ENCODE peak calls at places on chromosomes 16 and 17, in seven cellular contexts. One of them, this sample, is unnamed.

GRCh38 chr17:59365383-59365981 is 34.0 kb downstream of the YPEL2 start:
- DNase-seq in KG1: no peak
- DNase-seq in HepG2: peak; percentile 52
- DNase-seq in skeletal muscle cell: no peak
- DNase-seq in activated gamma-delta T cell treated with anti-CD3 and anti-CD28 coated beads, Interleukin-2, amount 50 U/mL, for 16 hours: no peak
- DNase-seq in fibroblast of the conjunctiva: no peak
- DNase-seq in cardiac muscle cell: peak; percentile 88
- DNase-seq in this sample: no peak

GRCh38 chr16:18948372-18949020 is 22.3 kb upstream of the SMG1 start:
- DNase-seq in cardiac muscle cell: no peak
- DNase-seq in HepG2: no peak
- DNase-seq in activated gamma-delta T cell treated with anti-CD3 and anti-CD28 coated beads, Interleukin-2, amount 50 U/mL, for 16 hours: no peak
- DNase-seq in KG1: no peak
- DNase-seq in fibroblast of the conjunctiva: no peak
- DNase-seq in skeletal muscle cell: no peak
- DNase-seq in this sample: no peak

GRCh38 chr16:87681990-87682570 is 79.8 kb downstream of the JPH3 start:
- DNase-seq in fibroblast of the conjunctiva: peak; percentile 9
- DNase-seq in activated gamma-delta T cell treated with anti-CD3 and anti-CD28 coated beads, Interleukin-2, amount 50 U/mL, for 16 hours: no peak
- DNase-seq in skeletal muscle cell: peak; percentile 36
- DNase-seq in cardiac muscle cell: no peak
- DNase-seq in KG1: no peak
- DNase-seq in HepG2: peak; percentile 42
- DNase-seq in this sample: no peak

GRCh38 chr17:77124192-77124908 is 16.4 kb upstream of the SEC14L1 start:
- DNase-seq in KG1: no peak
- DNase-seq in HepG2: no peak
- DNase-seq in activated gamma-delta T cell treated with anti-CD3 and anti-CD28 coated beads, Interleukin-2, amount 50 U/mL, for 16 hours: no peak
- DNase-seq in cardiac muscle cell: no peak
- DNase-seq in fibroblast of the conjunctiva: no peak
- DNase-seq in skeletal muscle cell: peak; percentile 61
- DNase-seq in this sample: no peak

GRCh38 chr16:2512920-2513404 is 790 bp upstream of the ATP6V0C start:
- DNase-seq in KG1: no peak
- DNase-seq in skeletal muscle cell: no peak
- DNase-seq in cardiac muscle cell: no peak
- DNase-seq in HepG2: no peak
- DNase-seq in activated gamma-delta T cell treated with anti-CD3 and anti-CD28 coated beads, Interleukin-2, amount 50 U/mL, for 16 hours: no peak
- DNase-seq in fibroblast of the conjunctiva: no peak
- DNase-seq in this sample: no peak

GRCh38 chr17:77107506-77108433 is 33.0 kb upstream of the SEC14L1 start:
- DNase-seq in fibroblast of the conjunctiva: no peak
- DNase-seq in KG1: no peak
- DNase-seq in activated gamma-delta T cell treated with anti-CD3 and anti-CD28 coated beads, Interleukin-2, amount 50 U/mL, for 16 hours: peak; percentile 60
- DNase-seq in skeletal muscle cell: no peak
- DNase-seq in cardiac muscle cell: no peak
- DNase-seq in HepG2: no peak
- DNase-seq in this sample: no peak

GRCh38 chr17:79859676-79860615 is 20.7 kb upstream of the CBX4 start:
- DNase-seq in cardiac muscle cell: no peak
- DNase-seq in skeletal muscle cell: no peak
- DNase-seq in KG1: no peak
- DNase-seq in HepG2: no peak
- DNase-seq in activated gamma-delta T cell treated with anti-CD3 and anti-CD28 coated beads, Interleukin-2, amount 50 U/mL, for 16 hours: no peak
- DNase-seq in fibroblast of the conjunctiva: no peak
- DNase-seq in this sample: no peak

GRCh38 chr17:66865151-66865550 is 30.2 kb downstream of the CACNG5 start:
- DNase-seq in cardiac muscle cell: no peak
- DNase-seq in fibroblast of the conjunctiva: peak; percentile 3
- DNase-seq in skeletal muscle cell: no peak
- DNase-seq in KG1: no peak
- DNase-seq in HepG2: no peak
- DNase-seq in activated gamma-delta T cell treated with anti-CD3 and anti-CD28 coated beads, Interleukin-2, amount 50 U/mL, for 16 hours: no peak
- DNase-seq in this sample: no peak

GRCh38 chr17:54408741-54409140 is 491.9 kb upstream of the TOM1L1 start:
- DNase-seq in fibroblast of the conjunctiva: no peak
- DNase-seq in skeletal muscle cell: no peak
- DNase-seq in cardiac muscle cell: no peak
- DNase-seq in HepG2: no peak
- DNase-seq in activated gamma-delta T cell treated with anti-CD3 and anti-CD28 coated beads, Interleukin-2, amount 50 U/mL, for 16 hours: no peak
- DNase-seq in KG1: no peak
- DNase-seq in this sample: no peak

GRCh38 chr17:44829558-44830358 is at the start of gene GJC1:
- DNase-seq in skeletal muscle cell: no peak
- DNase-seq in cardiac muscle cell: peak; percentile 61
- DNase-seq in KG1: peak; percentile 16
- DNase-seq in fibroblast of the conjunctiva: no peak
- DNase-seq in HepG2: no peak
- DNase-seq in activated gamma-delta T cell treated with anti-CD3 and anti-CD28 coated beads, Interleukin-2, amount 50 U/mL, for 16 hours: no peak
- DNase-seq in this sample: no peak

GRCh38 chr16:16127469-16128116 is 95.7 kb downstream of the ABCC6 start:
- DNase-seq in activated gamma-delta T cell treated with anti-CD3 and anti-CD28 coated beads, Interleukin-2, amount 50 U/mL, for 16 hours: peak; percentile 51
- DNase-seq in fibroblast of the conjunctiva: peak; percentile 53
- DNase-seq in KG1: peak; percentile 57
- DNase-seq in cardiac muscle cell: peak; percentile 83
- DNase-seq in HepG2: peak; percentile 72
- DNase-seq in skeletal muscle cell: peak; percentile 25
- DNase-seq in this sample: peak; percentile 69

GRCh38 chr17:58391302-58391984 is 25.9 kb downstream of the RNF43 start:
- DNase-seq in HepG2: peak; percentile 100
- DNase-seq in fibroblast of the conjunctiva: no peak
- DNase-seq in KG1: no peak
- DNase-seq in skeletal muscle cell: no peak
- DNase-seq in activated gamma-delta T cell treated with anti-CD3 and anti-CD28 coated beads, Interleukin-2, amount 50 U/mL, for 16 hours: no peak
- DNase-seq in cardiac muscle cell: peak; percentile 89
- DNase-seq in this sample: peak; percentile 14

GRCh38 chr16:8885674-8886592 is 3.8 kb downstream of the LITAFD start:
- DNase-seq in fibroblast of the conjunctiva: no peak
- DNase-seq in cardiac muscle cell: peak; percentile 52
- DNase-seq in skeletal muscle cell: no peak
- DNase-seq in activated gamma-delta T cell treated with anti-CD3 and anti-CD28 coated beads, Interleukin-2, amount 50 U/mL, for 16 hours: no peak
- DNase-seq in KG1: no peak
- DNase-seq in HepG2: peak; percentile 46
- DNase-seq in this sample: no peak

GRCh38 chr17:45090711-45091110 is 29.6 kb downstream of the NMT1 start:
- DNase-seq in fibroblast of the conjunctiva: no peak
- DNase-seq in KG1: no peak
- DNase-seq in activated gamma-delta T cell treated with anti-CD3 and anti-CD28 coated beads, Interleukin-2, amount 50 U/mL, for 16 hours: no peak
- DNase-seq in cardiac muscle cell: no peak
- DNase-seq in skeletal muscle cell: no peak
- DNase-seq in HepG2: no peak
- DNase-seq in this sample: no peak

GRCh38 chr16:88299751-88300462 is 82.9 kb upstream of the ZNF469 start:
- DNase-seq in fibroblast of the conjunctiva: no peak
- DNase-seq in KG1: no peak
- DNase-seq in skeletal muscle cell: no peak
- DNase-seq in HepG2: no peak
- DNase-seq in cardiac muscle cell: no peak
- DNase-seq in activated gamma-delta T cell treated with anti-CD3 and anti-CD28 coated beads, Interleukin-2, amount 50 U/mL, for 16 hours: no peak
- DNase-seq in this sample: no peak

GRCh38 chr17:80265205-80266068 is 4.8 kb downstream of the RNF213 start:
- DNase-seq in cardiac muscle cell: no peak
- DNase-seq in HepG2: no peak
- DNase-seq in KG1: no peak
- DNase-seq in skeletal muscle cell: no peak
- DNase-seq in fibroblast of the conjunctiva: no peak
- DNase-seq in activated gamma-delta T cell treated with anti-CD3 and anti-CD28 coated beads, Interleukin-2, amount 50 U/mL, for 16 hours: peak; percentile 73
- DNase-seq in this sample: no peak

GRCh38 chr17:42944211-42944610 is 20.0 kb downstream of the AARSD1 start:
- DNase-seq in KG1: no peak
- DNase-seq in fibroblast of the conjunctiva: no peak
- DNase-seq in activated gamma-delta T cell treated with anti-CD3 and anti-CD28 coated beads, Interleukin-2, amount 50 U/mL, for 16 hours: no peak
- DNase-seq in skeletal muscle cell: no peak
- DNase-seq in cardiac muscle cell: no peak
- DNase-seq in HepG2: no peak
- DNase-seq in this sample: no peak

GRCh38 chr17:17729620-17730249 is 48.5 kb downstream of the RAI1 start:
- DNase-seq in activated gamma-delta T cell treated with anti-CD3 and anti-CD28 coated beads, Interleukin-2, amount 50 U/mL, for 16 hours: peak; percentile 37
- DNase-seq in HepG2: peak; percentile 30
- DNase-seq in KG1: no peak
- DNase-seq in fibroblast of the conjunctiva: no peak
- DNase-seq in cardiac muscle cell: peak; percentile 45
- DNase-seq in skeletal muscle cell: no peak
- DNase-seq in this sample: no peak

GRCh38 chr16:19771796-19772195 is 53.7 kb downstream of the IQCK start:
- DNase-seq in activated gamma-delta T cell treated with anti-CD3 and anti-CD28 coated beads, Interleukin-2, amount 50 U/mL, for 16 hours: no peak
- DNase-seq in skeletal muscle cell: peak; percentile 8
- DNase-seq in HepG2: no peak
- DNase-seq in KG1: no peak
- DNase-seq in cardiac muscle cell: no peak
- DNase-seq in fibroblast of the conjunctiva: no peak
- DNase-seq in this sample: no peak

GRCh38 chr16:89420204-89420603 is 70.2 kb downstream of the ANKRD11 start:
- DNase-seq in KG1: no peak
- DNase-seq in HepG2: no peak
- DNase-seq in fibroblast of the conjunctiva: no peak
- DNase-seq in activated gamma-delta T cell treated with anti-CD3 and anti-CD28 coated beads, Interleukin-2, amount 50 U/mL, for 16 hours: no peak
- DNase-seq in cardiac muscle cell: no peak
- DNase-seq in skeletal muscle cell: no peak
- DNase-seq in this sample: no peak

GRCh38 chr17:79811036-79811887 is 14.4 kb upstream of the CBX8 start:
- DNase-seq in activated gamma-delta T cell treated with anti-CD3 and anti-CD28 coated beads, Interleukin-2, amount 50 U/mL, for 16 hours: no peak
- DNase-seq in HepG2: peak; percentile 64
- DNase-seq in skeletal muscle cell: no peak
- DNase-seq in fibroblast of the conjunctiva: no peak
- DNase-seq in KG1: no peak
- DNase-seq in cardiac muscle cell: peak; percentile 80
- DNase-seq in this sample: no peak

GRCh38 chr16:48489376-48489775 is 104.2 kb upstream of the SIAH1 start:
- DNase-seq in fibroblast of the conjunctiva: no peak
- DNase-seq in cardiac muscle cell: no peak
- DNase-seq in HepG2: no peak
- DNase-seq in activated gamma-delta T cell treated with anti-CD3 and anti-CD28 coated beads, Interleukin-2, amount 50 U/mL, for 16 hours: no peak
- DNase-seq in KG1: no peak
- DNase-seq in skeletal muscle cell: no peak
- DNase-seq in this sample: no peak

GRCh38 chr17:48567209-48567608 is 10.9 kb downstream of the HOXB4 start:
- DNase-seq in cardiac muscle cell: no peak
- DNase-seq in skeletal muscle cell: no peak
- DNase-seq in fibroblast of the conjunctiva: no peak
- DNase-seq in KG1: no peak
- DNase-seq in HepG2: no peak
- DNase-seq in activated gamma-delta T cell treated with anti-CD3 and anti-CD28 coated beads, Interleukin-2, amount 50 U/mL, for 16 hours: no peak
- DNase-seq in this sample: no peak

GRCh38 chr16:86249631-86250030 is 260.7 kb upstream of the FOXF1 start:
- DNase-seq in activated gamma-delta T cell treated with anti-CD3 and anti-CD28 coated beads, Interleukin-2, amount 50 U/mL, for 16 hours: no peak
- DNase-seq in HepG2: no peak
- DNase-seq in KG1: no peak
- DNase-seq in cardiac muscle cell: no peak
- DNase-seq in skeletal muscle cell: no peak
- DNase-seq in fibroblast of the conjunctiva: no peak
- DNase-seq in this sample: no peak

GRCh38 chr16:70760221-70760620 is 40.7 kb downstream of the VAC14 start:
- DNase-seq in activated gamma-delta T cell treated with anti-CD3 and anti-CD28 coated beads, Interleukin-2, amount 50 U/mL, for 16 hours: no peak
- DNase-seq in cardiac muscle cell: no peak
- DNase-seq in HepG2: no peak
- DNase-seq in fibroblast of the conjunctiva: no peak
- DNase-seq in KG1: no peak
- DNase-seq in skeletal muscle cell: no peak
- DNase-seq in this sample: no peak

GRCh38 chr16:22386976-22387375 is 12.6 kb upstream of the CDR2 start:
- DNase-seq in KG1: no peak
- DNase-seq in HepG2: no peak
- DNase-seq in cardiac muscle cell: no peak
- DNase-seq in activated gamma-delta T cell treated with anti-CD3 and anti-CD28 coated beads, Interleukin-2, amount 50 U/mL, for 16 hours: no peak
- DNase-seq in fibroblast of the conjunctiva: peak; percentile 63
- DNase-seq in skeletal muscle cell: peak; percentile 69
- DNase-seq in this sample: no peak

GRCh38 chr17:17080781-17081180 is 38.5 kb downstream of the MPRIP start:
- DNase-seq in activated gamma-delta T cell treated with anti-CD3 and anti-CD28 coated beads, Interleukin-2, amount 50 U/mL, for 16 hours: no peak
- DNase-seq in cardiac muscle cell: no peak
- DNase-seq in KG1: no peak
- DNase-seq in HepG2: no peak
- DNase-seq in fibroblast of the conjunctiva: no peak
- DNase-seq in skeletal muscle cell: no peak
- DNase-seq in this sample: no peak

GRCh38 chr16:84286568-84287220 is 8.0 kb upstream of the WFDC1 start:
- DNase-seq in activated gamma-delta T cell treated with anti-CD3 and anti-CD28 coated beads, Interleukin-2, amount 50 U/mL, for 16 hours: no peak
- DNase-seq in KG1: no peak
- DNase-seq in skeletal muscle cell: no peak
- DNase-seq in cardiac muscle cell: no peak
- DNase-seq in HepG2: no peak
- DNase-seq in fibroblast of the conjunctiva: no peak
- DNase-seq in this sample: no peak

GRCh38 chr17:44804301-44805061 is 25.6 kb downstream of the GJC1 start:
- DNase-seq in activated gamma-delta T cell treated with anti-CD3 and anti-CD28 coated beads, Interleukin-2, amount 50 U/mL, for 16 hours: no peak
- DNase-seq in cardiac muscle cell: no peak
- DNase-seq in HepG2: no peak
- DNase-seq in fibroblast of the conjunctiva: peak; percentile 41
- DNase-seq in skeletal muscle cell: peak; percentile 39
- DNase-seq in KG1: no peak
- DNase-seq in this sample: no peak

This sample was measured in NCI-H460.